ENCODE peak calls at places on chromosomes 13 and 19, in nine cellular contexts. One of them, this sample, is unnamed.

GRCh38 chr19:46529622-46530451 is 34.2 kb upstream of the PNMA8B start:
- DNase-seq in lower leg skin: peak
- DNase-seq in mammary epithelial cell: peak
- DNase-seq in fibroblast of lung: peak
- DNase-seq in OCI-LY7: peak
- DNase-seq in heart left ventricle: peak
- DNase-seq in heart right ventricle: peak
- DNase-seq in CD8-positive, alpha-beta T cell: peak
- DNase-seq in BJ: no peak
- DNase-seq in this sample: peak

GRCh38 chr13:99658266-99658991 is 157.2 kb downstream of the TM9SF2 start:
- DNase-seq in heart right ventricle: peak
- DNase-seq in mammary epithelial cell: peak
- DNase-seq in fibroblast of lung: peak
- DNase-seq in lower leg skin: peak
- DNase-seq in BJ: no peak
- DNase-seq in CD8-positive, alpha-beta T cell: peak
- DNase-seq in heart left ventricle: peak
- DNase-seq in OCI-LY7: no peak
- DNase-seq in this sample: peak

GRCh38 chr13:95834134-95834765 is 157.3 kb downstream of the DNAJC3 start:
- DNase-seq in heart left ventricle: peak
- DNase-seq in fibroblast of lung: peak
- DNase-seq in heart right ventricle: peak
- DNase-seq in CD8-positive, alpha-beta T cell: peak
- DNase-seq in BJ: peak
- DNase-seq in lower leg skin: peak
- DNase-seq in OCI-LY7: peak
- DNase-seq in mammary epithelial cell: peak
- DNase-seq in this sample: peak

GRCh38 chr19:41206926-41207750 is 11.9 kb upstream of the AXL start:
- DNase-seq in CD8-positive, alpha-beta T cell: no peak
- DNase-seq in lower leg skin: peak
- DNase-seq in heart right ventricle: peak
- DNase-seq in OCI-LY7: no peak
- DNase-seq in BJ: no peak
- DNase-seq in mammary epithelial cell: no peak
- DNase-seq in heart left ventricle: peak
- DNase-seq in fibroblast of lung: peak
- DNase-seq in this sample: no peak

GRCh38 chr13:75870397-75870801 is 234.3 kb downstream of the LMO7 start:
- DNase-seq in heart left ventricle: no peak
- DNase-seq in mammary epithelial cell: no peak
- DNase-seq in OCI-LY7: peak
- DNase-seq in heart right ventricle: no peak
- DNase-seq in fibroblast of lung: peak
- DNase-seq in CD8-positive, alpha-beta T cell: peak
- DNase-seq in BJ: no peak
- DNase-seq in lower leg skin: no peak
- DNase-seq in this sample: no peak

GRCh38 chr19:53254451-53255341 is at the start of gene ZNF677:
- DNase-seq in heart left ventricle: peak
- DNase-seq in CD8-positive, alpha-beta T cell: peak
- DNase-seq in OCI-LY7: no peak
- DNase-seq in heart right ventricle: peak
- DNase-seq in fibroblast of lung: peak
- DNase-seq in lower leg skin: peak
- DNase-seq in mammary epithelial cell: peak
- DNase-seq in BJ: peak
- DNase-seq in this sample: no peak

GRCh38 chr13:39185326-39185725 is 147.1 kb downstream of the NHLRC3 start:
- DNase-seq in fibroblast of lung: no peak
- DNase-seq in BJ: no peak
- DNase-seq in heart left ventricle: no peak
- DNase-seq in mammary epithelial cell: peak
- DNase-seq in OCI-LY7: no peak
- DNase-seq in heart right ventricle: no peak
- DNase-seq in CD8-positive, alpha-beta T cell: no peak
- DNase-seq in lower leg skin: no peak
- DNase-seq in this sample: peak

GRCh38 chr13:113794764-113795173 is 35.7 kb downstream of the TMEM255B start:
- DNase-seq in fibroblast of lung: no peak
- DNase-seq in heart right ventricle: no peak
- DNase-seq in heart left ventricle: no peak
- DNase-seq in OCI-LY7: no peak
- DNase-seq in mammary epithelial cell: no peak
- DNase-seq in CD8-positive, alpha-beta T cell: no peak
- DNase-seq in BJ: no peak
- DNase-seq in lower leg skin: no peak
- DNase-seq in this sample: no peak

DNA sequence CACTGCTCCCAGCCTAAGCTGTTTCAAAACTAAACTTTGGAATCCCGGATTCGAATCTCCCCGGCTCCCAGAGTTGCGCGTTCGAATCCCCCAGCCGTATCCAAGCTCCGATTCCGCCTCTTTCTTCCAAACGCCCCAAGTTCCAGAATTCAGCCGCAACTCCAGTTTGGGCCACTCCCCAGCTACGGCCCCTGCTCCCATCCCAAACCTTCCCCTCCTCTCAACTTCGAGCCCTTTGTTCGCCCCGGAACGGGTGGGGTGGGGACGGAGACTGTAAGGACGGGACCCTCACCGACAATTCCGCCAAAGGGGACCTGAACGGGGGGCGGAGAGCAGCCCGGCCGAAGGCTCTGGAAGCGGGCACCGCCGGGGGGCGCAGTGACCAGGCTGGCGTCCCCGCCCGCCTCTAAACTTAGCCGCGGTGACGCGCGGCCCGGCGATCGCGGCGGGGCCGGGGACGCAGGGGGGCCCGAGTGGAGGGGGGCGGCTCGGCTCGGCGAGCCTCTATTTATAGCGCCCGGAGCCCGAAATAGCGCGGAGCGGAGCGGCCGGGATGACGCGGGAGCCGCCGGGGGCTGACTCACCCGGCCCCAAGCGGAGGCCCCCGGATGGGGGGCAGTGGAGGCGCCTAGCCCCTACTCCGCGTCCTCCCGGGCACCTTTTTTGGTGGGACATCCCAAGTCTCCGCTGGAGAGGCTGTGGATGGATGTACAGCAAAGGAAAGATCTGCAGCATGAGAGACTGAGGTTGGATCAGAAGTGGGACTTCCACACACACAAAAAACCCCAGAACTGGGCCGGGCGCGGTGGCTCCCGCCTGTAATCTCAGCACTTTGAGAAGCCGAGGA is 4.9 kb upstream of the ERCC1 start:
- DNase-seq in heart left ventricle: peak
- DNase-seq in fibroblast of lung: peak
- DNase-seq in BJ: no peak
- DNase-seq in lower leg skin: no peak
- DNase-seq in CD8-positive, alpha-beta T cell: peak
- DNase-seq in mammary epithelial cell: no peak
- DNase-seq in OCI-LY7: peak
- DNase-seq in heart right ventricle: peak
- DNase-seq in this sample: no peak
- TF ChIP-seq CTCF in heart left ventricle: peak
- TF ChIP-seq CTCF in fibroblast of lung: peak
- TF ChIP-seq CTCF in BJ: peak
- TF ChIP-seq CTCF in lower leg skin: no peak
- TF ChIP-seq CTCF in CD8-positive, alpha-beta T cell: no peak
- TF ChIP-seq CTCF in mammary epithelial cell: no peak
- TF ChIP-seq CTCF in OCI-LY7: peak
- TF ChIP-seq CTCF in heart right ventricle: no peak
- TF ChIP-seq CTCF in this sample: peak

GRCh38 chr19:12649941-12650340 is 16.6 kb downstream of the MAN2B1 start:
- DNase-seq in OCI-LY7: no peak
- DNase-seq in mammary epithelial cell: no peak
- DNase-seq in BJ: no peak
- DNase-seq in fibroblast of lung: no peak
- DNase-seq in lower leg skin: no peak
- DNase-seq in heart left ventricle: no peak
- DNase-seq in heart right ventricle: no peak
- DNase-seq in CD8-positive, alpha-beta T cell: no peak
- DNase-seq in this sample: no peak

GRCh38 chr19:12646551-12646950 is 20.0 kb downstream of the MAN2B1 start:
- DNase-seq in fibroblast of lung: no peak
- DNase-seq in mammary epithelial cell: no peak
- DNase-seq in heart left ventricle: no peak
- DNase-seq in heart right ventricle: no peak
- DNase-seq in CD8-positive, alpha-beta T cell: no peak
- DNase-seq in OCI-LY7: no peak
- DNase-seq in BJ: no peak
- DNase-seq in lower leg skin: no peak
- DNase-seq in this sample: no peak

GRCh38 chr19:12647490-12648071 is 19.0 kb downstream of the MAN2B1 start:
- DNase-seq in OCI-LY7: no peak
- DNase-seq in fibroblast of lung: peak
- DNase-seq in lower leg skin: peak
- DNase-seq in heart right ventricle: peak
- DNase-seq in BJ: no peak
- DNase-seq in mammary epithelial cell: no peak
- DNase-seq in heart left ventricle: peak
- DNase-seq in CD8-positive, alpha-beta T cell: no peak
- DNase-seq in this sample: no peak

GRCh38 chr19:12648088-12648487 is 18.5 kb downstream of the MAN2B1 start:
- DNase-seq in fibroblast of lung: no peak
- DNase-seq in mammary epithelial cell: no peak
- DNase-seq in lower leg skin: no peak
- DNase-seq in heart left ventricle: no peak
- DNase-seq in OCI-LY7: no peak
- DNase-seq in BJ: no peak
- DNase-seq in CD8-positive, alpha-beta T cell: no peak
- DNase-seq in heart right ventricle: no peak
- DNase-seq in this sample: no peak

DNA sequence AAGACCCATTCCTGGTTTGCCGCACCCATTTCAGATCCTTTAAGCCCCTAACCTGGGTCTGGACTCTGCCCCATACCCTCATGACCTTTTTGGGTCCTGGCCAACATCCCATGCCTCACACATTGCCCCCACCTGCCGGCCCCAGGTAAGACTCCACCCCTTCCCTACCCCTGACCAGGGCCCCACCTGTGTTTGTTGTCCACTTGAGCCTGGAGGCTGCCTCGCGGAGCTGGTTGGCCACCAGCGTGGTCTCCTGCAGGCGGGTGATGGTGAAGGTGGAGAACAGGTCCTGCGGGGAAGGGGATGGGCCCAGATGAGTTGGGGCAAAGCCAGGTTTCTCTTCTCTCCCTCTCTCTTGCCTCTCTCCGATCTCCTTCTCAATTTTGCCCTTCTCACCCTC is 19.5 kb downstream of the MAN2B1 start:
- DNase-seq in OCI-LY7: no peak
- DNase-seq in CD8-positive, alpha-beta T cell: no peak
- DNase-seq in BJ: no peak
- DNase-seq in lower leg skin: no peak
- DNase-seq in heart left ventricle: no peak
- DNase-seq in heart right ventricle: no peak
- DNase-seq in mammary epithelial cell: no peak
- DNase-seq in fibroblast of lung: no peak
- DNase-seq in this sample: no peak
- H3K4me3 ChIP-seq in OCI-LY7: no peak
- H3K4me3 ChIP-seq in CD8-positive, alpha-beta T cell: no peak
- H3K4me3 ChIP-seq in BJ: no peak
- H3K4me3 ChIP-seq in lower leg skin: no peak
- H3K4me3 ChIP-seq in heart left ventricle: no peak
- H3K4me3 ChIP-seq in heart right ventricle: no peak
- H3K4me3 ChIP-seq in mammary epithelial cell: no peak
- H3K4me3 ChIP-seq in fibroblast of lung: no peak
- H3K4me3 ChIP-seq in this sample: no peak

DNA sequence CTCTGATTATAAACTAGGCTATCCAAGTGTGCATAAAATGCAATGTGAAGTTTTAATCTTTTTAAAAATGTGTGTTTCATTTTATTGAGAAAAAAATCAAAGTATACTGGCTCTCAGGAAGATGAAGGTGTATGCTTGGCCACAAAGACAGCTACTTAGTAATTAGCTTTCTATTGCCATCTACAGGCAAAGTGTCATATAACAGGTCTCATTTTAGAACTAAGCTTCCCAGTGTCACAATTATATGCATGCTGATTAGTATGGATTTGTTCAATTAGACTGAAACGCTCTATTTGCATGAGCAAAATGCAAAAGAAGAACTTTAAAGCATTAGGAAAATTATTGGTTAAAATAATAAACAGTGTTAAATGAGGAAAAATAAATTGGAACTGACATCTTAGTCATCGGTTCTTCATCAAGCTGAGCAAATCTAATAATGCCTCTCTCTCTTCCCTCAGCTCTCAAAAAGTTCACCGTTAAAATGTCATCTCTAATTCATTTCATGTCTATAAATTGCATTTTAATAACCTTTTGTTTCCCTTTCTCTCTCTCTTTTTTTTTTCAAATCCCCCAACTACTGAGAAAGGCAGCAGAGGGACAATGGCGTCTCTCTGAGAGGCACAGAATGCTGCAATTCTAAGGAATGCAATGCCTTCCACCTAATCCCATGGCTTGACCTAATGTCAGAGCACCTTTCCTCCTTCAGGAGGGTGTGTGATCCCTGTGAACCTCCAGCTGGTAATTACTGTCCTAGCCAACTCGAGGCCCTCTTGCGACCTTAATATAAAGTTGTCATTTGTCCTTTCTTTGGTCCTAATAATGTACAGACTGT is 313.1 kb upstream of the MAB21L1 start:
- DNase-seq in fibroblast of lung: peak
- DNase-seq in lower leg skin: no peak
- DNase-seq in heart right ventricle: no peak
- DNase-seq in BJ: no peak
- DNase-seq in CD8-positive, alpha-beta T cell: no peak
- DNase-seq in mammary epithelial cell: peak
- DNase-seq in heart left ventricle: no peak
- DNase-seq in OCI-LY7: peak
- DNase-seq in this sample: no peak
- TF ChIP-seq CTCF in fibroblast of lung: peak
- TF ChIP-seq CTCF in lower leg skin: no peak
- TF ChIP-seq CTCF in heart right ventricle: no peak
- TF ChIP-seq CTCF in BJ: peak
- TF ChIP-seq CTCF in CD8-positive, alpha-beta T cell: no peak
- TF ChIP-seq CTCF in mammary epithelial cell: peak
- TF ChIP-seq CTCF in heart left ventricle: peak
- TF ChIP-seq CTCF in OCI-LY7: peak
- TF ChIP-seq CTCF in this sample: peak

GRCh38 chr13:98353750-98354149 is 176.7 kb upstream of the RNF113B start:
- DNase-seq in OCI-LY7: no peak
- DNase-seq in mammary epithelial cell: no peak
- DNase-seq in heart right ventricle: no peak
- DNase-seq in fibroblast of lung: no peak
- DNase-seq in lower leg skin: no peak
- DNase-seq in CD8-positive, alpha-beta T cell: no peak
- DNase-seq in heart left ventricle: no peak
- DNase-seq in BJ: no peak
- DNase-seq in this sample: no peak

GRCh38 chr13:98363326-98363725 is 186.3 kb upstream of the RNF113B start:
- DNase-seq in heart right ventricle: no peak
- DNase-seq in heart left ventricle: no peak
- DNase-seq in OCI-LY7: no peak
- DNase-seq in lower leg skin: no peak
- DNase-seq in mammary epithelial cell: no peak
- DNase-seq in CD8-positive, alpha-beta T cell: no peak
- DNase-seq in BJ: no peak
- DNase-seq in fibroblast of lung: no peak
- DNase-seq in this sample: no peak

GRCh38 chr13:98364648-98365047 is 187.6 kb upstream of the RNF113B start:
- DNase-seq in heart left ventricle: no peak
- DNase-seq in heart right ventricle: no peak
- DNase-seq in BJ: no peak
- DNase-seq in lower leg skin: no peak
- DNase-seq in CD8-positive, alpha-beta T cell: no peak
- DNase-seq in fibroblast of lung: no peak
- DNase-seq in mammary epithelial cell: no peak
- DNase-seq in OCI-LY7: no peak
- DNase-seq in this sample: no peak

DNA sequence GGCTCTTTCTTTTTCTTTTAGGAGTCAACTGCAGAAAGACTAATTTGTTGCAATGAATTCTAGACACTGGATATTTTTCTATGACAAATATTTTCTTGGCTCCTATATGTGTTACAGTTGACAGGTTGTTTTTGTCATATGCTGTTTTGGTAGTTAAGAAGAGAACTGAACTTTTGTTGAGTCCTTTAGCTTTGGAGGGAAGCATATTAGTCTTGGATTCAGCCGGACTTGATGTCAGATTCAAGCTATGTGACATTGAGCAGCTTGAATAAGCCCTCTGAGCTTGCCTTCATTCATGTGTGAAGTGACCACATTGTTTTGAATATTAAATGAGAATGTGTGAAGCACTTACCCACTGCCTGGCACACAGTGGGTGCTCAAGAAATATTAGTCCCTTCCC is 181.9 kb upstream of the RNF113B start:
- DNase-seq in OCI-LY7: no peak
- DNase-seq in lower leg skin: no peak
- DNase-seq in heart left ventricle: no peak
- DNase-seq in CD8-positive, alpha-beta T cell: no peak
- DNase-seq in fibroblast of lung: no peak
- DNase-seq in mammary epithelial cell: no peak
- DNase-seq in BJ: no peak
- DNase-seq in heart right ventricle: no peak
- DNase-seq in this sample: no peak
- H3K4me3 ChIP-seq in OCI-LY7: no peak
- H3K4me3 ChIP-seq in lower leg skin: no peak
- H3K4me3 ChIP-seq in heart left ventricle: no peak
- H3K4me3 ChIP-seq in CD8-positive, alpha-beta T cell: no peak
- H3K4me3 ChIP-seq in fibroblast of lung: no peak
- H3K4me3 ChIP-seq in mammary epithelial cell: no peak
- H3K4me3 ChIP-seq in BJ: no peak
- H3K4me3 ChIP-seq in heart right ventricle: no peak
- H3K4me3 ChIP-seq in this sample: no peak

This sample was measured in epithelial cell of proximal tubule.